ENCODE peak calls at places on chromosomes 6 and 20, in nine cellular contexts. B is activated CD8-positive, alpha-beta memory T cell treated with anti-CD3 and anti-CD28 coated beads for 24 hours; W is CD4-positive, alpha-beta memory T cell; L is bronchial epithelial cell; R is stimulated activated CD4-positive, alpha-beta T cell treated with anti-CD3 and anti-CD28 coated beads, Interleukin-4, amount 100 ng/mL, for 24 hours; U is T-helper 2 cell; O is stimulated activated naive CD8-positive, alpha-beta T cell treated with anti-CD3 and anti-CD28 coated beads, Interleukin-15, Interleukin-2, amounts not matched to agents 100 U/mL and 50 U/mL, for 24 hours; J is naive thymus-derived CD4-positive, alpha-beta T cell; G is MM.1S. S is an unnamed sample.
A peak's percentile ranks its signal among the peaks of the same experiment; 100 is the strongest.

GRCh38 chr6:13624871-13625288 is 9.7 kb downstream of the NOL7 start:
- DNase-seq in L (peak; percentile 55), R (peak; percentile 39), W (peak; percentile 45), U (peak; percentile 65), O (no peak), G (peak; percentile 61), B (no peak), J (peak; percentile 50), S (peak; percentile 59)

GRCh38 chr6:75235271-75235670 is 8.3 kb downstream of the COX7A2 start:
- DNase-seq in W (no peak), J (no peak), B (no peak), O (no peak), G (no peak), R (no peak), L (no peak), U (no peak), S (no peak)

GRCh38 chr6:76003686-76004085 is 68.8 kb downstream of the IMPG1 start:
- DNase-seq in W (no peak), O (no peak), U (no peak), B (no peak), R (no peak), J (no peak), G (no peak), L (no peak), S (no peak)

GRCh38 chr6:93424303-93425064 is 5.1 kb upstream of the EPHA7 start:
- DNase-seq in U (no peak), O (no peak), J (no peak), G (peak; percentile 24), W (no peak), B (no peak), L (peak; percentile 19), R (no peak), S (no peak)

GRCh38 chr6:110999634-111000270 is 17.9 kb downstream of the RPF2 start:
- DNase-seq in L (peak; percentile 44), R (no peak), O (no peak), B (no peak), G (no peak), J (peak; percentile 39), U (peak; percentile 50), W (peak; percentile 22), S (peak; percentile 16)

GRCh38 chr20:46046588-46047310 is 17.7 kb downstream of the SLC12A5 start:
- DNase-seq in L (no peak), W (no peak), O (no peak), R (no peak), J (no peak), G (no peak), B (no peak), U (no peak), S (no peak)

GRCh38 chr20:58711266-58712051 is 18.9 kb downstream of the NPEPL1 start:
- DNase-seq in G (no peak), O (no peak), J (no peak), U (no peak), W (no peak), L (no peak), B (peak; percentile 53), R (peak; percentile 2), S (no peak)

GRCh38 chr20:20393207-20393606 is 25.3 kb downstream of the INSM1 start:
- DNase-seq in O (no peak), U (no peak), R (no peak), G (no peak), B (no peak), L (no peak), W (no peak), J (no peak), S (no peak)

GRCh38 chr20:44039147-44039546 is 124.5 kb downstream of the TOX2 start:
- DNase-seq in G (no peak), U (no peak), L (no peak), O (peak; percentile 1), R (no peak), B (peak; percentile 46), J (no peak), W (no peak), S (no peak)